ENCODE peak calls at places on chromosomes 16 and 17, in nine cellular contexts. E, R, M, J, D, K, C, B and I are unnamed samples.
A peak's percentile ranks its signal among the peaks of the same experiment; 100 is the strongest.

GRCh38 chr17:64306850-64307463 is 43.9 kb upstream of the TEX2 start:
- DNase-seq in E (peak; percentile 93), R (peak; percentile 65), M (no peak), J (peak; percentile 67), D (peak; percentile 38), K (peak; percentile 77), C (peak; percentile 72), B (peak; percentile 51), I (peak; percentile 67)

GRCh38 chr17:31294839-31295488 is 2.1 kb downstream of the OMG start:
- DNase-seq in E (no peak), R (no peak), M (no peak), J (no peak), D (no peak), K (no peak), C (no peak), B (no peak), I (no peak)

GRCh38 chr16:26365555-26365954 is 673.8 kb downstream of the HS3ST4 start:
- DNase-seq in E (no peak), R (no peak), M (no peak), J (no peak), D (no peak), K (no peak), C (no peak), B (no peak), I (peak; percentile 1)

GRCh38 chr16:57113042-57113453 is 20.7 kb downstream of the CPNE2 start:
- DNase-seq in E (no peak), R (no peak), M (no peak), J (peak; percentile 34), D (no peak), K (no peak), C (no peak), B (no peak), I (no peak)

GRCh38 chr17:7435676-7436555 is 681 bp downstream of the TMEM102 start:
- DNase-seq in E (peak; percentile 93), R (peak; percentile 57), M (no peak), J (no peak), D (peak; percentile 55), K (peak; percentile 77), C (peak; percentile 68), B (peak; percentile 72), I (peak; percentile 37)

GRCh38 chr17:559699-560378 is 154.8 kb downstream of the VPS53 start:
- DNase-seq in E (no peak), R (peak; percentile 14), M (no peak), J (peak; percentile 89), D (no peak), K (no peak), C (no peak), B (no peak), I (no peak)

GRCh38 chr17:18225121-18225561 is 294 bp upstream of the LLGL1 start:
- DNase-seq in E (peak; percentile 99), R (peak; percentile 97), M (peak; percentile 99), J (peak; percentile 93), D (peak; percentile 94), K (peak; percentile 97), C (peak; percentile 98), B (peak; percentile 95), I (peak; percentile 93)

GRCh38 chr17:732788-733720 is 658 bp downstream of the TLCD3A start:
- DNase-seq in E (no peak), R (peak; percentile 67), M (no peak), J (peak; percentile 37), D (no peak), K (peak; percentile 35), C (peak; percentile 79), B (no peak), I (peak; percentile 28)

GRCh38 chr16:84109598-84110325 is 7.0 kb downstream of the MBTPS1 start:
- DNase-seq in E (no peak), R (no peak), M (no peak), J (peak; percentile 11), D (no peak), K (no peak), C (no peak), B (no peak), I (no peak)